ENCODE peak calls at places on chromosomes 11 and 22, in four cellular contexts. G is right atrium auricular region, W is cardiac fibroblast, J is fibroblast of mammary gland. V is an unnamed sample.

GRCh38 chr11:31641477-31642062 is 132.0 kb downstream of the ELP4 start:
- DNase-seq in G (no peak), W (peak; percentile 51), J (peak; percentile 53), V (no peak)

GRCh38 chr11:113278481-113278880 is 35.9 kb upstream of the TTC12 start:
- DNase-seq in G (peak; percentile 47), W (no peak), J (no peak), V (no peak)

GRCh38 chr11:36594316-36594989 is at the start of gene IFTAP:
- DNase-seq in G (peak; percentile 61), W (peak; percentile 93), J (peak; percentile 91), V (peak; percentile 69)

GRCh38 chr11:123143476-123143875 is 51.6 kb downstream of the CLMP start:
- DNase-seq in G (no peak), W (peak; percentile 54), J (peak; percentile 38), V (no peak)

GRCh38 chr11:73380321-73380720 is 4.1 kb downstream of the RELT start:
- DNase-seq in G (no peak), W (no peak), J (no peak), V (no peak)

GRCh38 chr11:95767498-95767897 is 22.1 kb downstream of the FAM76B start:
- DNase-seq in G (no peak), W (peak; percentile 75), J (peak; percentile 87), V (peak; percentile 50)

GRCh38 chr22:47452184-47452583 is 689.7 kb downstream of the TBC1D22A start:
- DNase-seq in G (no peak), W (no peak), J (no peak), V (no peak)

GRCh38 chr22:36358533-36359171 is 29.1 kb downstream of the MYH9 start:
- DNase-seq in G (no peak), W (no peak), J (peak; percentile 49), V (no peak)

GRCh38 chr11:37525336-37525735 is 927.3 kb upstream of the RAG2 start:
- DNase-seq in G (no peak), W (peak; percentile 40), J (peak; percentile 33), V (no peak)

GRCh38 chr11:33716236-33716635 is 15.6 kb upstream of the C11orf91 start:
- DNase-seq in G (no peak), W (peak; percentile 58), J (peak; percentile 63), V (no peak)

GRCh38 chr11:119361056-119361787 is 14.7 kb upstream of the MFRP start:
- DNase-seq in G (no peak), W (peak; percentile 59), J (peak; percentile 95), V (peak; percentile 46)

GRCh38 chr22:29310863-29311339 is 4.5 kb downstream of the GAS2L1 start:
- DNase-seq in G (peak; percentile 99), W (peak; percentile 99), J (peak; percentile 96), V (peak; percentile 89)

GRCh38 chr11:35800970-35801953 is 138.7 kb downstream of the TRIM44 start:
- DNase-seq in G (no peak), W (peak; percentile 30), J (no peak), V (no peak)

GRCh38 chr22:47398921-47399790 is 636.7 kb downstream of the TBC1D22A start:
- DNase-seq in G (no peak), W (no peak), J (no peak), V (no peak)

GRCh38 chr11:48095779-48096470 is 115.6 kb downstream of the PTPRJ start:
- DNase-seq in G (peak; percentile 54), W (peak; percentile 13), J (peak; percentile 30), V (no peak)

GRCh38 chr11:10683429-10683828 is 10.1 kb downstream of the IRAG1 start:
- DNase-seq in G (no peak), W (no peak), J (no peak), V (no peak)

GRCh38 chr11:3944198-3944597 is 88.7 kb downstream of the STIM1 start:
- DNase-seq in G (no peak), W (peak; percentile 43), J (peak; percentile 81), V (no peak)

GRCh38 chr22:25510926-25511325 is 53.5 kb upstream of the GRK3 start:
- DNase-seq in G (no peak), W (no peak), J (no peak), V (no peak)

GRCh38 chr11:45654741-45655283 is 10.6 kb downstream of the CHST1 start:
- DNase-seq in G (no peak), W (no peak), J (no peak), V (no peak)

GRCh38 chr22:38049812-38050619 is 7.2 kb upstream of the PICK1 start:
- DNase-seq in G (no peak), W (no peak), J (no peak), V (no peak)

GRCh38 chr11:44244649-44245308 is 65.2 kb downstream of the ALX4 start:
- DNase-seq in G (no peak), W (peak; percentile 38), J (peak; percentile 53), V (no peak)

GRCh38 chr11:121589946-121590537 is 137.3 kb upstream of the SORL1-AS1 start:
- DNase-seq in G (no peak), W (no peak), J (no peak), V (no peak)

GRCh38 chr22:36321797-36322601 is 65.8 kb downstream of the MYH9 start:
- DNase-seq in G (no peak), W (no peak), J (no peak), V (no peak)

GRCh38 chr11:62539238-62539925 is 7.2 kb downstream of the AHNAK start:
- DNase-seq in G (no peak), W (peak; percentile 93), J (peak; percentile 93), V (peak; percentile 74)

GRCh38 chr11:24391165-24391564 is 105.7 kb upstream of the LUZP2 start:
- DNase-seq in G (no peak), W (peak; percentile 45), J (peak; percentile 30), V (no peak)

GRCh38 chr22:27489265-27489675 is 312.3 kb downstream of the MN1 start:
- DNase-seq in G (no peak), W (peak; percentile 51), J (peak; percentile 72), V (no peak)

GRCh38 chr11:74316772-74317505 is 5.5 kb upstream of the P4HA3 start:
- DNase-seq in G (no peak), W (no peak), J (peak; percentile 74), V (no peak)

GRCh38 chr22:48321986-48322545 is 1505.6 kb downstream of the BRD1 start:
- DNase-seq in G (no peak), W (no peak), J (no peak), V (no peak)

GRCh38 chr22:20090730-20091240 is 10.7 kb downstream of the DGCR8 start:
- DNase-seq in G (no peak), W (no peak), J (no peak), V (no peak)

GRCh38 chr22:49788492-49788891 is 39.2 kb downstream of the BRD1 start:
- DNase-seq in G (peak; percentile 84), W (peak; percentile 49), J (peak; percentile 30), V (no peak)
- H3K4me3 ChIP-seq in G (no peak overlapping the region), W (no peak overlapping the region), J (no peak overlapping the region), V (no peak overlapping the region)

GRCh38 chr22:50217543-50218152 is 16.8 kb downstream of the SELENOO start:
- DNase-seq in G (no peak), W (no peak), J (no peak), V (no peak)
- TF ChIP-seq CTCF in G (no peak), W (no peak), J (no peak), V (no peak)

GRCh38 chr11:5881756-5882155 is 1.3 kb downstream of the OR52E4 start:
- DNase-seq in G (no peak), W (no peak), J (no peak), V (no peak)
- H3K4me3 ChIP-seq in G (no peak overlapping the region), W (no peak overlapping the region), J (no peak overlapping the region), V (no peak overlapping the region)

DNA sequence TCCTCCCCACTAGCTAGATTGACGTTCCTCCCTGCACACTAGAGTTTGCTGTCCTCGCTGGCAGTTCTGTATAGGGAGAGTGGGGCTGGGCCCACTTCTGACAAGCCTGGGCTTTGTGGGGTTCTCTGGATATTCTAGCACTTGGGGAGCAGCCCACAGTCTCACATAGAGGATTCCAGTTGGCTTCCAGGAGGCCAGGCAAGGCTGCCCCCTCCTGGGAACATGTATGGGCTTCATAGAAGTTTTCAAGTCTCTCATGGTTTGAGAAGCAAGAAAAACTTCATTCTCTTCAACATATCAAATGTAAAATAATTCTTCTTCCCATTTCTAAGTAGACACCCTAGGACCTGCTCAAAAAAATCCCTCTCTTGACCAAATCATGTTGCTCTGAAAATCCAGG is 87.5 kb downstream of the NAV2 start:
- DNase-seq in G (no peak), W (peak; percentile 34), J (no peak), V (no peak)
- TF ChIP-seq CTCF in G (peak; percentile 45), W (peak; percentile 37), J (peak; percentile 34), V (peak; percentile 41)

DNA sequence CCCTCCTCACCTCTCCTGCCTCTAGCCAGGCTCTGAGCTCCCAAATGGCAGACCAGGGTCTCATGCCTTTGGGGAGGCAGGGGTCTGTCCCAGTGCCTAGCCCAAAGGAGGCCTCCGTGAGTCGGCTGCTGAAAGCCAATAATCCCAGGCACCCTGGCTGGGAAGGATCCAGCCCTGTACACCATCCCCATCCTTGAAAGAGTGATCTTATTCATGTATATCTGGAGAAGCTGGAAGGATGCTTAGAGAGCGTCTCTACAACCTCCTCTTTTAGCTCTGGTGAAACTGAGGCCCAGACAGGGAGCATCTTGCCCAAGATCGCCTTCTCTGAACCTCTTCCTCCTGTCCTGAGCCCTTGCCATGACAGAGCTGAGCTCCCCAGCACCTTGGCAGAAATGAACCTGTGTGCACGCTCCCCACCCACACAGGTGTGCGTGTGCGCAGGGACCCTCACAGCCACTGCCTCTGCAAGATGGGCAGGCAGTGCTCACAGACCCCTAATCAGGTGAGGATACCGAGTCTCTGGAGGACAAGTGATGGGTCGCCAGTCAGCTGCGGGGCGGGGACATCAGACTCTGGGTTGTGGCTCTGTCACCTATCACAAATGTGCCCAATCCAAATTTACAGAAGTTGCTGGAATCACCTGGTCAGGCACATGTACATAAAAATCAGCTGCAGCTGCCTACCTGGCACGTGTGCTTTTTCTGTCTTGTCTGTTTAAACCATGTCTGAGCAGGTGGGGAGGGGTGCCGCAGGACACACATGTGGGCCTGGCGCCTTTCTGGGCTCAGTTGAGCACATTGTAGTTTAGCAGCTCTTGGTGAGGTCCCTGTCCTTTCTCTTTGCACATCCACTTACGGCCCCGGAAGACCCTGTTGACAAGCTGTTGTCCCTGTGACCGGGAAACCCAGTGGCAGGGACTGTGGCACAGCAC is 49.3 kb upstream of the WNT7B start:
- DNase-seq in G (no peak), W (no peak), J (no peak), V (no peak)
- H3K4me3 ChIP-seq in G (no peak overlapping the region), W (no peak overlapping the region), J (no peak overlapping the region), V (no peak overlapping the region)

GRCh38 chr11:72352859-72353551 is 81.3 kb downstream of the CLPB start:
- DNase-seq in G (no peak), W (peak; percentile 80), J (peak; percentile 70), V (peak; percentile 70)
- TF ChIP-seq CTCF in G (peak; percentile 23), W (peak; percentile 35), J (peak; percentile 47), V (peak; percentile 77)

DNA sequence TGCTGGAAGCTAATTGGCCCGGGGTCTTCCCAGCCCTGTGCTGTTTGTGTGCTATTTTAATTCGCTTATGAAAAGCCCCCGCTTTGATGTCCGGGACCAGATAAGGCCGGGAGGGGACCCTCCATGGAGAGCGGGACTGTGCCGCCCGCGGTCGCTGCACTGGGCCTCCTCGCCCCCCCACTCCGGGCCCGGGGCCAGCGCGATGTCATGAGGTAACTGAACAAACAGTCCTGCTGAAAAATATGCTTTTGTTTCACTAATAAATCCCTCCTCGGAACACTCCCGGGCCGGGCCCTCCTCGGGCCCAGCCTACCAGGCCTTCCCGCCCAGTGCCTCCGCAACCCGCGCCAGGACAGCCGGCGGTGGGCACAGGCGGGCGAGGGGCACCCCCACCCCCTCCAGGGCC is 78.3 kb downstream of the CDKN1C start:
- DNase-seq in G (peak; percentile 76), W (peak; percentile 55), J (no peak), V (no peak)
- H3K4me3 ChIP-seq in G (peak overlapping the region; percentile 23), W (no peak overlapping the region), J (no peak overlapping the region), V (no peak overlapping the region)

V was measured in AG09309.